ENCODE peak calls at places on chromosome 2, in eight cellular contexts. H is A549; P is fibroblast of lung; I is CD8-positive, alpha-beta memory T cell; R is tibial nerve; K is NT2/D1; U is neuronal stem cell; Y is right cardiac atrium. M is an unnamed sample.
A peak's percentile ranks its signal among the peaks of the same experiment; 100 is the strongest.

GRCh38 chr2:117940436-117940835 is 73.4 kb downstream of the CCDC93 start:
- DNase-seq in U (no peak), H (no peak), P (no peak), K (no peak), I (no peak), Y (no peak), R (no peak), M (no peak)

GRCh38 chr2:159185401-159186130 is 100.9 kb downstream of the WDSUB1 start:
- DNase-seq in K (no peak), H (peak; percentile 36), I (no peak), Y (no peak), R (no peak), U (no peak), P (peak; percentile 30), M (no peak)

GRCh38 chr2:181243319-181243718 is 213.9 kb upstream of the ITGA4 start:
- DNase-seq in I (no peak), K (no peak), P (no peak), H (no peak), U (no peak), R (no peak), Y (no peak), M (no peak)

GRCh38 chr2:71277536-71278103 is 50.7 kb upstream of the PAIP2B start:
- DNase-seq in U (peak; percentile 60), P (no peak), K (peak; percentile 55), Y (peak; percentile 81), R (no peak), I (no peak), H (peak; percentile 62), M (no peak)

GRCh38 chr2:136253288-136254004 is 135.5 kb upstream of the CXCR4 start:
- DNase-seq in Y (peak; percentile 78), H (no peak), U (no peak), K (no peak), P (no peak), R (no peak), I (no peak), M (no peak)

GRCh38 chr2:77054938-77055337 is 467.2 kb downstream of the LRRTM4 start:
- DNase-seq in K (no peak), I (no peak), P (peak; percentile 2), Y (no peak), U (no peak), R (no peak), H (no peak), M (no peak)

GRCh38 chr2:39938035-39938835 is 159.2 kb upstream of the THUMPD2 start:
- DNase-seq in P (peak; percentile 38), K (no peak), Y (no peak), H (no peak), I (no peak), R (no peak), U (no peak), M (no peak)

GRCh38 chr2:239153806-239154591 is 246.8 kb downstream of the HDAC4 start:
- DNase-seq in U (no peak), I (no peak), H (no peak), Y (no peak), R (peak; percentile 10), P (no peak), K (no peak), M (no peak)

GRCh38 chr2:218002103-218002502 is 692 bp downstream of the TNS1 start:
- DNase-seq in H (no peak), K (no peak), I (no peak), Y (peak; percentile 58), R (no peak), U (no peak), P (no peak), M (no peak)

GRCh38 chr2:138421315-138421970 is 80.1 kb upstream of the SPOPL start:
- DNase-seq in I (no peak), P (peak; percentile 17), U (no peak), R (no peak), Y (no peak), H (peak; percentile 43), K (no peak), M (peak; percentile 62)

GRCh38 chr2:184113691-184114403 is 484.5 kb upstream of the ZNF804A start:
- DNase-seq in P (no peak), I (no peak), K (no peak), Y (no peak), R (no peak), U (no peak), H (no peak), M (no peak)

DNA sequence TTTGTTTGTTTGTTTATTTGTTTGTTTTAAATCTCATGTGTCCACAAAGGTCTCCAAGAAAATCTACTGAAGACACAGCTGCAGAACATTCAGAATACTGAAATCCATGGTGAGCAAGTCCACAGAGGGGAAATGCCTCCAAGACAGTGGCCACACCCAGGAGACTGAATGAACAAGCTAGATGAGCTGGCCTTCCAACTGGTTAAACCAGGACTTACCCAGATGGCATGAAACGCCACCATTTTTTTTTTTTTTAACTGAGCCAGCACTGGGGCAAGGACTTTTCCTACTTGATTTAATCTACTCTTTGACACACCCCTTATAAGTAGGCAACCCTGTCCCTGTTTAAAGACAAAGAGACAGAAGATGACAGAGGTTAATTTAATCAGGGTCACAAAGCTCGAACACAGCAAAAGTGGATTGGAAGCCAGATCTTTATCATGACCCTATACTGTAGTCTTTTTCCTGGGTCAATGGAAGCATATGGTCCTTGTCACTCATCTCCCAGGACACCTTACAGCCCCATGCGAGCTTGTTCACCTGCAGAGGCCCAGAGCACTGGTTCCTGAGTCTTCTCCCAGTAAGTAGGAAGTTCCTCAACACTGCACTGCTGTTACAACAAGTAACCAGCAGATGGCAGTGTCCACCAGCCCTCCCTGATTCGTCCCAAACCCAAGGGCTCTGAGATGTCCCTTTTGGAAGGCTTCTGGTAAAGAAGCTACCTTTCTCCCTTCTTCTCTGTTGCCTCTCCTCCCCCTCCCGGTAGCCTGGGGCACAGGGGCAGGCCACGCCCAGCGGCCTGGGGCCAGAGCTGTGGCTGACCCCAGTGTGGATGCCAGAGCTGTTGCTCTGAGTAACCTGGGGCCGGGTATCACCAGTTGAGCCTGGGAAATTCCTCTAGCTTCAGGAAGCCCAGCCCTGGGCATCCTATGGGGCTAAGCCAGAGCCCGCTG is 5.6 kb upstream of the GDF7 start:
- DNase-seq in Y (no peak), H (peak; percentile 86), K (peak; percentile 80), U (peak; percentile 75), P (peak; percentile 83), I (peak; percentile 58), R (no peak), M (no peak)
- H3K4me1 ChIP-seq in Y (peaks cover 4% of the 10 kb centered on the region), H (peaks cover 13% of the 10 kb centered on the region), K (peaks cover 14% of the 10 kb centered on the region), U (peaks cover 16% of the 10 kb centered on the region), P (no peaks in the 10 kb centered on the region), I (peaks cover 4% of the 10 kb centered on the region), R (no peaks in the 10 kb centered on the region), M (peaks cover 11% of the 10 kb centered on the region)

DNA sequence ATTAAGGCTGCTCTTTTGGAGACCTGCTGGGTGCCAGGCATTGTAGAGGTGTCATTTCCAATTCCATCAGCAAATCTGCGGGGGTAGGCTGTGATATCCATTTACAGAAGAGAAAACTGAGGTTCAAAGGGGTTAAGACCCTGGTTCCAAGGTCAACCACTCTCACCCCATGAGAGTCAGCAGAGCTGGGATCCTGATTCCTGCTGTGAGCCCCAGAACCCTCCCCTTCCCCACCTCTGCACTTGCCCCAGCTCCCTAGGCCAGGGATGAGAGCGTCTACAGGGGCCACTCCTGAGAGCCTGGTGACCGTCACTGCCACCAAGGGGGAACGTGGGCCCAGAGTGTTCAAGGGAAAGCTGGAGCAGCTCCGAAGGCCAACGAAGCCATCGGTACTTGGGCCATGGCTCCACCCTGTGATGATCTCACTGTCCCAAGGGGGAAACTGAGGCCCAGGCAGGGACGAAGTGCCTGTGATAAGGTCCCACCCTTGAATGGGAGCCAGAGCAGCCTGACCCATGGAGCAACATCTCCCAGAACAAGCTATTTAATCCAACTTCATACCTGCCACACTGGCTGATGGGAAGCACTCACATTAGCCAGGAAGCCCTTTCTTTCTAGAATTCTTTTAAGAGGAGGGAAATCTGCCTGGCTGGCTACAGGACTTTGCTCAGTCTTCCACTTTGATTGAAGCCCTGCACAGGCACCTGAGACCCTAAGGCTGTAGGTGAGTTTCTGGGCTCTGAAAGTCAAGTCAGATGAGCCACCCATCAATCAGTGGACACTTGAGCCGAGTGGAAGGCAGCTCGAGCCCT is 2.1 kb upstream of the HS6ST1 start:
- DNase-seq in U (no peak), R (no peak), P (no peak), H (no peak), Y (peak; percentile 77), I (no peak), K (no peak), M (no peak)
- H3K4me1 ChIP-seq in U (peaks cover 22% of the 10 kb centered on the region), R (no peaks in the 10 kb centered on the region), P (peaks cover 9% of the 10 kb centered on the region), H (peaks cover 20% of the 10 kb centered on the region), Y (peaks cover 3% of the 10 kb centered on the region), I (peaks cover 27% of the 10 kb centered on the region), K (peaks cover 42% of the 10 kb centered on the region), M (peaks cover 14% of the 10 kb centered on the region)

GRCh38 chr2:25337276-25337675 is 4.4 kb downstream of the DNMT3A start:
- DNase-seq in K (no peak), Y (no peak), I (no peak), H (no peak), U (no peak), R (no peak), P (no peak), M (no peak)

GRCh38 chr2:25339121-25339738 is 2.5 kb downstream of the DNMT3A start:
- DNase-seq in H (no peak), K (no peak), I (no peak), R (no peak), P (peak; percentile 13), Y (no peak), U (no peak), M (no peak)

GRCh38 chr2:25337891-25338290 is 3.8 kb downstream of the DNMT3A start:
- DNase-seq in K (no peak), R (no peak), P (no peak), H (no peak), I (no peak), Y (no peak), U (no peak), M (no peak)

GRCh38 chr2:25339791-25340339 is 1.9 kb downstream of the DNMT3A start:
- DNase-seq in R (peak; percentile 32), H (no peak), Y (peak; percentile 77), P (no peak), K (no peak), U (no peak), I (no peak), M (no peak)

DNA sequence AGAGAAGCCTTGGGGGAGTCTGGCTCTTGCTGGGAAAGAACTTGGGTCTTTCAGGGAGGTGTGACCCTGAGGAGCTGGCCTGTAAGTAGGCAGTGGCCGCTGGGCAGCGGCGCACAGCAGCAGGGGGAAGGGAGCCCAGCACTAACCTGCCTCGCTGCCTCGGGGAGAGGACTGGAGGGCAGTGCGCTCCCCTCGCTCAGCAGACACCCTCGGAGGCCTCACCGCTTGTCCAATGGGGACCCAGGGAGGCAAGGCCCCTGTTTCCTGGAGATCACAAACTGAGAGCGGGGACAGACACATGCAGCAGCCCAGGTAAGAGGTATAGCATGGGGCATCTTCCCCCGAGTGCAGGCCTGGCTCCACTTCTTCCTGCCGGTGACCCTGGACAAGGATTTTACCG is 3.3 kb downstream of the DNMT3A start:
- DNase-seq in H (no peak), R (no peak), K (no peak), P (no peak), U (no peak), I (no peak), Y (no peak), M (no peak)
- H3K4me1 ChIP-seq in H (peaks cover 9% of the 10 kb centered on the region), R (peaks cover 3% of the 10 kb centered on the region), K (peaks cover 23% of the 10 kb centered on the region), P (peaks cover 2% of the 10 kb centered on the region), U (peaks cover 3% of the 10 kb centered on the region), I (peaks cover 61% of the 10 kb centered on the region), Y (peaks cover 10% of the 10 kb centered on the region), M (no peaks in the 10 kb centered on the region)

DNA sequence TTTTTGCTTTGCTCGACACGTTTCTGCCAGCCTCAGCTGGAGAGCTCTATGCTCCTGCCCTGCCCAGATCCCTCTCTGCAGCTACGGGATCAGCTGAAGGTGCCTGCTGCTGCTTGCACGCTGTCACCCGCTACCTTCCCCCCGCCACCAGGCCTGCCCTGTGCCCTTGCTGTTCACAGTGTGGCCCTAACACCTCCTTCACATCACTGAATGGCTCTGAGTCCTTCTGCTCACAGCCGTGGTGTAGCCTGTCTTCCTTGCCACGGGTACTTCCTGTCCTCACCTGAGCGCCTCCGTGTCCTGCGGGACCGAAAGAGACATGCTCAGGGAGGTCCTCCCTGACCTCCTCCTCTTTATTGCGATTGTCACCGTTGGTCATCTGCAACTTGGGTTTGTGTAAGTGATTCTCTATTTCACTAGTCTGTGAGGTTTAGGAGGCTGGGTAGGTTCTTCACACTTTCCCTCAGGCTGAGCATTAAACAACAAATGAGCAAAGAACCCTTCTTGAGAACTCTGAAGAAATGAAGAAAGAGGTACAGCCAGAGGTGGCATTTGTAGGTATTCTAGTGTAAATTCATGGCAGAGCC is 127.5 kb downstream of the NCK2 start:
- DNase-seq in R (no peak), K (no peak), U (no peak), H (no peak), P (no peak), Y (peak; percentile 60), I (no peak), M (no peak)
- H3K4me1 ChIP-seq in R (no peaks in the 10 kb centered on the region), K (peaks cover 6% of the 10 kb centered on the region), U (peaks cover 4% of the 10 kb centered on the region), H (peaks cover 8% of the 10 kb centered on the region), P (peaks cover 13% of the 10 kb centered on the region), Y (peaks cover 8% of the 10 kb centered on the region), I (peaks cover 91% of the 10 kb centered on the region), M (peaks cover 14% of the 10 kb centered on the region)

M was measured in keratinocyte.